ENCODE peak calls at places on chromosomes 13 and 19, in five cellular contexts. One of them, this sample, is unnamed.

GRCh38 chr13:111626371-111627305 is 306.2 kb downstream of the TEX29 start:
- DNase-seq in heart left ventricle: no peak
- DNase-seq in tibial nerve: no peak
- DNase-seq in IMR-90: no peak
- DNase-seq in breast epithelium: no peak
- DNase-seq in this sample: no peak

GRCh38 chr19:9823816-9824215 is 3.9 kb upstream of the UBL5 start:
- DNase-seq in heart left ventricle: no peak
- DNase-seq in tibial nerve: no peak
- DNase-seq in IMR-90: no peak
- DNase-seq in breast epithelium: no peak
- DNase-seq in this sample: no peak

GRCh38 chr19:6233827-6234511 is 45.8 kb downstream of the MLLT1 start:
- DNase-seq in heart left ventricle: peak
- DNase-seq in tibial nerve: no peak
- DNase-seq in IMR-90: no peak
- DNase-seq in breast epithelium: no peak
- DNase-seq in this sample: peak

GRCh38 chr19:11234486-11235075 is 4.8 kb upstream of the ANGPTL8 start:
- DNase-seq in heart left ventricle: no peak
- DNase-seq in tibial nerve: no peak
- DNase-seq in IMR-90: no peak
- DNase-seq in breast epithelium: no peak
- DNase-seq in this sample: no peak

GRCh38 chr13:51318015-51318414 is 21.5 kb upstream of the SERPINE3 start:
- DNase-seq in heart left ventricle: no peak
- DNase-seq in tibial nerve: no peak
- DNase-seq in IMR-90: no peak
- DNase-seq in breast epithelium: no peak
- DNase-seq in this sample: no peak

GRCh38 chr13:46071590-46072249 is 19.2 kb upstream of the ZC3H13 start:
- DNase-seq in heart left ventricle: no peak
- DNase-seq in tibial nerve: no peak
- DNase-seq in IMR-90: no peak
- DNase-seq in breast epithelium: no peak
- DNase-seq in this sample: no peak

GRCh38 chr13:50123515-50123861 is 108.2 kb downstream of the KCNRG start:
- DNase-seq in heart left ventricle: no peak
- DNase-seq in tibial nerve: no peak
- DNase-seq in IMR-90: no peak
- DNase-seq in breast epithelium: no peak
- DNase-seq in this sample: no peak

GRCh38 chr13:33281951-33282595 is 3.5 kb downstream of the STARD13 start:
- DNase-seq in heart left ventricle: no peak
- DNase-seq in tibial nerve: no peak
- DNase-seq in IMR-90: peak
- DNase-seq in breast epithelium: no peak
- DNase-seq in this sample: no peak

GRCh38 chr19:47280183-47280797 is 5.6 kb downstream of the INAFM1 start:
- DNase-seq in heart left ventricle: no peak
- DNase-seq in tibial nerve: no peak
- DNase-seq in IMR-90: no peak
- DNase-seq in breast epithelium: no peak
- DNase-seq in this sample: no peak

GRCh38 chr19:33804021-33804799 is 7.5 kb downstream of the KCTD15 start:
- DNase-seq in heart left ventricle: no peak
- DNase-seq in tibial nerve: peak
- DNase-seq in IMR-90: peak
- DNase-seq in breast epithelium: peak
- DNase-seq in this sample: no peak

GRCh38 chr13:96218475-96218874 is 128.6 kb downstream of the HS6ST3 start:
- DNase-seq in heart left ventricle: no peak
- DNase-seq in tibial nerve: no peak
- DNase-seq in IMR-90: no peak
- DNase-seq in breast epithelium: no peak
- DNase-seq in this sample: no peak

GRCh38 chr13:104592127-104592526 is 1525.9 kb upstream of the SLC10A2 start:
- DNase-seq in heart left ventricle: no peak
- DNase-seq in tibial nerve: no peak
- DNase-seq in IMR-90: peak
- DNase-seq in breast epithelium: no peak
- DNase-seq in this sample: no peak

GRCh38 chr13:39712626-39713025 is 57.2 kb downstream of the COG6 start:
- DNase-seq in heart left ventricle: no peak
- DNase-seq in tibial nerve: no peak
- DNase-seq in IMR-90: no peak
- DNase-seq in breast epithelium: no peak
- DNase-seq in this sample: no peak

GRCh38 chr19:39160889-39161672 is 35.5 kb downstream of the PAK4 start:
- DNase-seq in heart left ventricle: no peak
- DNase-seq in tibial nerve: no peak
- DNase-seq in IMR-90: peak
- DNase-seq in breast epithelium: peak
- DNase-seq in this sample: no peak

GRCh38 chr13:50345804-50346203 is 330.6 kb downstream of the KCNRG start:
- DNase-seq in heart left ventricle: no peak
- DNase-seq in tibial nerve: no peak
- DNase-seq in IMR-90: no peak
- DNase-seq in breast epithelium: no peak
- DNase-seq in this sample: no peak

GRCh38 chr13:35388979-35389378 is 87.5 kb downstream of the MAB21L1 start:
- DNase-seq in heart left ventricle: no peak
- DNase-seq in tibial nerve: no peak
- DNase-seq in IMR-90: peak
- DNase-seq in breast epithelium: no peak
- DNase-seq in this sample: no peak

GRCh38 chr19:3682741-3683404 is 17.4 kb downstream of the PIP5K1C start:
- DNase-seq in heart left ventricle: no peak
- DNase-seq in tibial nerve: no peak
- DNase-seq in IMR-90: peak
- DNase-seq in breast epithelium: no peak
- DNase-seq in this sample: no peak

GRCh38 chr19:40908981-40909380 is 26.9 kb upstream of the CYP2A7 start:
- DNase-seq in heart left ventricle: no peak
- DNase-seq in tibial nerve: no peak
- DNase-seq in IMR-90: no peak
- DNase-seq in breast epithelium: no peak
- DNase-seq in this sample: peak

GRCh38 chr13:27280009-27280646 is 9.5 kb downstream of the RASL11A start:
- DNase-seq in heart left ventricle: no peak
- DNase-seq in tibial nerve: no peak
- DNase-seq in IMR-90: no peak
- DNase-seq in breast epithelium: no peak
- DNase-seq in this sample: no peak

GRCh38 chr13:105773241-105773640 is 762.2 kb downstream of the EFNB2 start:
- DNase-seq in heart left ventricle: no peak
- DNase-seq in tibial nerve: no peak
- DNase-seq in IMR-90: no peak
- DNase-seq in breast epithelium: no peak
- DNase-seq in this sample: no peak

GRCh38 chr13:48221301-48222190 is 11.5 kb upstream of the ITM2B start:
- DNase-seq in heart left ventricle: no peak
- DNase-seq in tibial nerve: peak
- DNase-seq in IMR-90: no peak
- DNase-seq in breast epithelium: no peak
- DNase-seq in this sample: no peak

GRCh38 chr13:76012091-76012721 is 376.1 kb downstream of the LMO7 start:
- DNase-seq in heart left ventricle: no peak
- DNase-seq in tibial nerve: no peak
- DNase-seq in IMR-90: peak
- DNase-seq in breast epithelium: no peak
- DNase-seq in this sample: no peak

GRCh38 chr13:98489446-98490194 is 87.3 kb downstream of the STK24 start:
- DNase-seq in heart left ventricle: no peak
- DNase-seq in tibial nerve: no peak
- DNase-seq in IMR-90: no peak
- DNase-seq in breast epithelium: no peak
- DNase-seq in this sample: no peak

GRCh38 chr19:13873776-13874515 is 3.0 kb upstream of the NANOS3 start:
- DNase-seq in heart left ventricle: no peak
- DNase-seq in tibial nerve: no peak
- DNase-seq in IMR-90: no peak
- DNase-seq in breast epithelium: no peak
- DNase-seq in this sample: no peak

GRCh38 chr13:86870388-86870966 is 800.7 kb upstream of the SLITRK5 start:
- DNase-seq in heart left ventricle: no peak
- DNase-seq in tibial nerve: no peak
- DNase-seq in IMR-90: peak
- DNase-seq in breast epithelium: no peak
- DNase-seq in this sample: no peak

GRCh38 chr13:110347535-110348308 is 40.6 kb downstream of the COL4A2 start:
- DNase-seq in heart left ventricle: no peak
- DNase-seq in tibial nerve: no peak
- DNase-seq in IMR-90: peak
- DNase-seq in breast epithelium: peak
- DNase-seq in this sample: no peak

GRCh38 chr19:32814046-32814445 is 55.5 kb downstream of the SLC7A9 start:
- DNase-seq in heart left ventricle: no peak
- DNase-seq in tibial nerve: no peak
- DNase-seq in IMR-90: no peak
- DNase-seq in breast epithelium: no peak
- DNase-seq in this sample: peak

DNA sequence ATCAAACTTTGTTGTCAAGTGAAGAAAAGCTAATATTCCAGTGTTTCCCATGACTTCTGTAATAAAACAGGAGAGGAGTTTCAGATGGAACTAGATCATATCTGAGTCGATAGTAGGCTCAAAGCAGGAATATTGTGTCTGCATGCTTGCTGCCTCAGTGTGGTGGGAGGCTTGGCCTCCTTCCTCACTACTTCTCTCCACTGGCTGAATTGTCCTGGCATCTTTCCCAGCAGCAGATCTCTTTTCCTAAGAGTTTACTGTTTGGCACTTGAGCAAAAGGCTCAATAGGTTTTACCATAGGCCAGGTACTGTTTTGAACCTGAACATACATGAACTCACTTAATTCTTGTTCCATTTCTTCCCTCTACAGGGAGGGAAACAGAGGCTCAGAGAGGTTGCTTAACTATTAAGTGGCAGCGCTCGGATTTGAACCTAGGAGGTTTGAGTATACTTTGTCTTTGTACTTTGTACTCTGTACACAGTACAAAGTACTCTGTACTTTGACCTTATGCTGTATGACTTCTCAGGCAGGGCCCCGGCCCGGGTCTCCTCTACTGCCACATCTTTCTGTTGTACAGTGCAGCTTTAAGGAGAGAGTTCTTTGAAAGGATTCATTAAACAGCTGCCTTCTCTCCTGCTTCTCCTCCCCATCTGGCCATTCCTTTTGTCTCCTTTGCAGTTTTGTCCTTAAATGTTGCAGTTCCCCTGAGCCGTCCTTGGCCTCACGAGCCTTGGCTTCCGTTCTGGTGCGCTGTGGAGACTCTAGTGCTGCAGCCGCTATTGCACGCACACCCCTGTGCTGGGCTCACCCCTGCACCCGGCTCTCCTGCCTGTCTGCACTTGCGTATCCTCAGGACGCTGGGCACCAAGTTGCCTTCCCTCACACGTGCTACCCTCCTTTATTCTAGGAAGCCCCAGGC is 8.1 kb downstream of the B3GLCT start:
- DNase-seq in heart left ventricle: no peak
- DNase-seq in tibial nerve: no peak
- DNase-seq in IMR-90: peak
- DNase-seq in breast epithelium: no peak
- DNase-seq in this sample: no peak
- TF ChIP-seq CTCF in heart left ventricle: no peak
- TF ChIP-seq CTCF in tibial nerve: no peak
- TF ChIP-seq CTCF in IMR-90: no peak
- TF ChIP-seq CTCF in breast epithelium: no peak
- TF ChIP-seq CTCF in this sample: no peak

GRCh38 chr19:48899781-48900476 is at the start of gene NUCB1:
- DNase-seq in heart left ventricle: peak
- DNase-seq in tibial nerve: peak
- DNase-seq in IMR-90: peak
- DNase-seq in breast epithelium: peak
- DNase-seq in this sample: peak
- TF ChIP-seq POLR2A in heart left ventricle: peak
- TF ChIP-seq POLR2A in tibial nerve: peak
- TF ChIP-seq POLR2A in IMR-90: no peak
- TF ChIP-seq POLR2A in breast epithelium: peak
- TF ChIP-seq POLR2A in this sample: peak

GRCh38 chr13:72198967-72199601 is 332.1 kb upstream of the DACH1 start:
- DNase-seq in heart left ventricle: no peak
- DNase-seq in tibial nerve: no peak
- DNase-seq in IMR-90: no peak
- DNase-seq in breast epithelium: no peak
- DNase-seq in this sample: no peak
- TF ChIP-seq CTCF in heart left ventricle: no peak
- TF ChIP-seq CTCF in tibial nerve: no peak
- TF ChIP-seq CTCF in IMR-90: no peak
- TF ChIP-seq CTCF in breast epithelium: no peak
- TF ChIP-seq CTCF in this sample: no peak

GRCh38 chr13:23059173-23059572 is 121.6 kb upstream of the SGCG start:
- DNase-seq in heart left ventricle: no peak
- DNase-seq in tibial nerve: no peak
- DNase-seq in IMR-90: no peak
- DNase-seq in breast epithelium: no peak
- DNase-seq in this sample: no peak

GRCh38 chr13:23060972-23061371 is 119.8 kb upstream of the SGCG start:
- DNase-seq in heart left ventricle: no peak
- DNase-seq in tibial nerve: no peak
- DNase-seq in IMR-90: no peak
- DNase-seq in breast epithelium: no peak
- DNase-seq in this sample: no peak
- TF ChIP-seq POLR2A in heart left ventricle: no peak
- TF ChIP-seq POLR2A in tibial nerve: no peak
- TF ChIP-seq POLR2A in IMR-90: no peak
- TF ChIP-seq POLR2A in breast epithelium: no peak
- TF ChIP-seq POLR2A in this sample: no peak

DNA sequence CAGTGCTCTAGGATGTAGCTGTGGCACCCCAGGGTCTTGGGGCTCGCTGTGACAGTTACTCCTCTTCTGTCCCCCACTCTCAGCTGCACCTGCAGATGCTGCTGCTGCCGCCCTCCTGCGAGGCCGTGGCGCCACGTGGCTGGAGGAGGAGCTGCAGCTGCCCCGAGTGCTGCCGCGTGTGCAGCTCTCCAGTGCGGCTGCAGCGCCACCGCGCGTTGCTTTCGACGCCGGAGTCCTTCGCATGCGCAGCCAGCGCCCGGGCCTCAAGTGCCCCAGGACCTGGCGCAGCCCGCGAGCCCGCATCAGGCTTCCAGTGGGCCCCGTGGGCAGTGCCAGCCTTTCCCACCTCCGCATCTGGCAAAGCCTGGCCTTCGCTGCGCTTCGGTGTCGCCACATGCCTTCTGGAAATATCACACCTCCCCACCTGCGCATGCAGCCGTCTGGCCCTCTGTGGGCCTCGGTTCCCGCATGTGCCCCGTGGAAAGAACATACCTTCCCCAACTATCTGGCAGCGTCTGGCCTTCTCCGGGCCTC is 692 bp upstream of the ZNF580 start:
- DNase-seq in heart left ventricle: peak
- DNase-seq in tibial nerve: peak
- DNase-seq in IMR-90: peak
- DNase-seq in breast epithelium: no peak
- DNase-seq in this sample: peak
- TF ChIP-seq CTCF in heart left ventricle: peak
- TF ChIP-seq CTCF in tibial nerve: peak
- TF ChIP-seq CTCF in IMR-90: peak
- TF ChIP-seq CTCF in breast epithelium: peak
- TF ChIP-seq CTCF in this sample: peak

This sample was measured in Peyer's patch.